ENCODE peak calls at places on chromosomes 1 and 21, in ten cellular contexts. One of them, this sample, is unnamed.

GRCh38 chr1:166905136-166905535 is 29.1 kb upstream of the TADA1 start:
- DNase-seq in AG04450: no peak
- DNase-seq in aorta: no peak
- DNase-seq in thoracic aorta: no peak
- DNase-seq in substantia nigra: no peak
- DNase-seq in Karpas-422: no peak
- DNase-seq in left ventricle myocardium inferior: no peak
- DNase-seq in pancreas: no peak
- DNase-seq in tibial nerve: no peak
- DNase-seq in ovary: no peak
- DNase-seq in this sample: no peak

GRCh38 chr21:19529031-19529430 is 1125.4 kb upstream of the TMPRSS15 start:
- DNase-seq in pancreas: no peak
- DNase-seq in ovary: no peak
- DNase-seq in tibial nerve: no peak
- DNase-seq in left ventricle myocardium inferior: no peak
- DNase-seq in aorta: no peak
- DNase-seq in thoracic aorta: no peak
- DNase-seq in Karpas-422: no peak
- DNase-seq in AG04450: no peak
- DNase-seq in substantia nigra: no peak
- DNase-seq in this sample: no peak

GRCh38 chr1:196598902-196599301 is 9.3 kb downstream of the KCNT2 start:
- DNase-seq in thoracic aorta: no peak
- DNase-seq in Karpas-422: no peak
- DNase-seq in AG04450: no peak
- DNase-seq in substantia nigra: no peak
- DNase-seq in ovary: no peak
- DNase-seq in tibial nerve: no peak
- DNase-seq in aorta: no peak
- DNase-seq in pancreas: no peak
- DNase-seq in left ventricle myocardium inferior: no peak
- DNase-seq in this sample: no peak

GRCh38 chr1:76250317-76250716 is 175.8 kb downstream of the ST6GALNAC3 start:
- DNase-seq in left ventricle myocardium inferior: no peak
- DNase-seq in AG04450: no peak
- DNase-seq in substantia nigra: no peak
- DNase-seq in pancreas: no peak
- DNase-seq in Karpas-422: no peak
- DNase-seq in thoracic aorta: no peak
- DNase-seq in ovary: no peak
- DNase-seq in tibial nerve: no peak
- DNase-seq in aorta: no peak
- DNase-seq in this sample: no peak

GRCh38 chr1:181061891-181062777 is 26.4 kb upstream of the IER5 start:
- DNase-seq in pancreas: no peak
- DNase-seq in substantia nigra: no peak
- DNase-seq in Karpas-422: peak; percentile 72
- DNase-seq in tibial nerve: no peak
- DNase-seq in ovary: no peak
- DNase-seq in aorta: peak; percentile 67
- DNase-seq in thoracic aorta: no peak
- DNase-seq in left ventricle myocardium inferior: peak; percentile 26
- DNase-seq in AG04450: no peak
- DNase-seq in this sample: no peak

GRCh38 chr1:201721131-201722049 is 107.6 kb upstream of the IPO9 start:
- DNase-seq in aorta: no peak
- DNase-seq in substantia nigra: no peak
- DNase-seq in thoracic aorta: no peak
- DNase-seq in tibial nerve: no peak
- DNase-seq in pancreas: no peak
- DNase-seq in left ventricle myocardium inferior: no peak
- DNase-seq in ovary: no peak
- DNase-seq in AG04450: no peak
- DNase-seq in Karpas-422: no peak
- DNase-seq in this sample: no peak

GRCh38 chr1:25568834-25569598 is 25.6 kb downstream of the LDLRAP1 start:
- DNase-seq in thoracic aorta: peak; percentile 46
- DNase-seq in ovary: peak; percentile 43
- DNase-seq in tibial nerve: no peak
- DNase-seq in left ventricle myocardium inferior: no peak
- DNase-seq in substantia nigra: peak; percentile 67
- DNase-seq in aorta: no peak
- DNase-seq in pancreas: no peak
- DNase-seq in AG04450: peak; percentile 33
- DNase-seq in Karpas-422: no peak
- DNase-seq in this sample: no peak

GRCh38 chr1:21232044-21232443 is 55.3 kb upstream of the EIF4G3 start:
- DNase-seq in tibial nerve: no peak
- DNase-seq in substantia nigra: peak; percentile 50
- DNase-seq in left ventricle myocardium inferior: no peak
- DNase-seq in AG04450: no peak
- DNase-seq in ovary: peak; percentile 40
- DNase-seq in thoracic aorta: no peak
- DNase-seq in pancreas: no peak
- DNase-seq in Karpas-422: peak; percentile 71
- DNase-seq in aorta: no peak
- DNase-seq in this sample: no peak

GRCh38 chr21:46454634-46455390 is 3.9 kb upstream of the DIP2A start:
- DNase-seq in pancreas: no peak
- DNase-seq in tibial nerve: no peak
- DNase-seq in thoracic aorta: no peak
- DNase-seq in Karpas-422: no peak
- DNase-seq in ovary: no peak
- DNase-seq in left ventricle myocardium inferior: no peak
- DNase-seq in aorta: no peak
- DNase-seq in AG04450: no peak
- DNase-seq in substantia nigra: peak; percentile 32
- DNase-seq in this sample: no peak

GRCh38 chr1:167488786-167489185 is 29.5 kb downstream of the CD247 start:
- DNase-seq in AG04450: no peak
- DNase-seq in substantia nigra: no peak
- DNase-seq in Karpas-422: no peak
- DNase-seq in thoracic aorta: no peak
- DNase-seq in ovary: no peak
- DNase-seq in tibial nerve: no peak
- DNase-seq in pancreas: no peak
- DNase-seq in aorta: no peak
- DNase-seq in left ventricle myocardium inferior: no peak
- DNase-seq in this sample: no peak

GRCh38 chr1:116002781-116003455 is 26.6 kb downstream of the SLC22A15 start:
- DNase-seq in left ventricle myocardium inferior: no peak
- DNase-seq in tibial nerve: no peak
- DNase-seq in AG04450: no peak
- DNase-seq in pancreas: peak; percentile 48
- DNase-seq in Karpas-422: no peak
- DNase-seq in substantia nigra: peak; percentile 28
- DNase-seq in ovary: no peak
- DNase-seq in aorta: no peak
- DNase-seq in thoracic aorta: no peak
- DNase-seq in this sample: no peak

GRCh38 chr1:184272178-184272866 is 114.5 kb upstream of the C1orf21 start:
- DNase-seq in pancreas: no peak
- DNase-seq in ovary: no peak
- DNase-seq in tibial nerve: no peak
- DNase-seq in aorta: no peak
- DNase-seq in substantia nigra: no peak
- DNase-seq in thoracic aorta: no peak
- DNase-seq in left ventricle myocardium inferior: no peak
- DNase-seq in Karpas-422: no peak
- DNase-seq in AG04450: no peak
- DNase-seq in this sample: no peak

GRCh38 chr1:26686795-26687194 is 9.0 kb upstream of the ARID1A start:
- DNase-seq in left ventricle myocardium inferior: no peak
- DNase-seq in tibial nerve: no peak
- DNase-seq in substantia nigra: no peak
- DNase-seq in Karpas-422: no peak
- DNase-seq in pancreas: no peak
- DNase-seq in thoracic aorta: no peak
- DNase-seq in ovary: no peak
- DNase-seq in aorta: no peak
- DNase-seq in AG04450: no peak
- DNase-seq in this sample: no peak

GRCh38 chr1:175192111-175192629 is 406 bp downstream of the KIAA0040 start:
- DNase-seq in tibial nerve: peak; percentile 37
- DNase-seq in pancreas: peak; percentile 85
- DNase-seq in aorta: peak; percentile 76
- DNase-seq in thoracic aorta: no peak
- DNase-seq in AG04450: no peak
- DNase-seq in left ventricle myocardium inferior: peak; percentile 67
- DNase-seq in ovary: peak; percentile 56
- DNase-seq in substantia nigra: peak; percentile 67
- DNase-seq in Karpas-422: peak; percentile 74
- DNase-seq in this sample: no peak

DNA sequence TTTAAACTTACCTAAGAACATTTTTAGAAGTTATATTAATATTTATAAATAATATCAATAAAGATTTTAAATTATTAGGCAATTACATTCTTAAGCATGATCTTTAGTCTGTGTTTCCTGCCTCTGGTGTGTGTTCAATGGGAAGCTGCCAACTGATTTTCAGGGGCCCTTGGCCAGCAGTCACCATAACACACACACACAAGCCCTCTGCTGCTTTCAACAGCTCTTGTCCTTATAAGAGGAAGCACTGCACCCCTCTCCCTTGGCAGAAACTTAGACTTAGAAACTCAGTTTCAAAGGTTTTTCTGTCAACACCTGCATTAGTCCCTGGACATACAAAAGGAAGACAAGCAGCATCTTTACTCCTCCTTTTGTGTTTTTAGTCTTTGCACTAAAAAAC is 81.4 kb downstream of the VAV3 start:
- DNase-seq in Karpas-422: no peak
- DNase-seq in AG04450: no peak
- DNase-seq in pancreas: no peak
- DNase-seq in thoracic aorta: no peak
- DNase-seq in aorta: no peak
- DNase-seq in tibial nerve: no peak
- DNase-seq in ovary: no peak
- DNase-seq in substantia nigra: no peak
- DNase-seq in left ventricle myocardium inferior: no peak
- DNase-seq in this sample: no peak
- H3K27ac ChIP-seq in Karpas-422: no peak overlapping the region
- H3K27ac ChIP-seq in AG04450: no peak overlapping the region
- H3K27ac ChIP-seq in pancreas: no peak overlapping the region
- H3K27ac ChIP-seq in thoracic aorta: no peak overlapping the region
- H3K27ac ChIP-seq in aorta: no peak overlapping the region
- H3K27ac ChIP-seq in tibial nerve: no peak overlapping the region
- H3K27ac ChIP-seq in ovary: no peak overlapping the region
- H3K27ac ChIP-seq in substantia nigra: no peak overlapping the region
- H3K27ac ChIP-seq in left ventricle myocardium inferior: no peak overlapping the region
- H3K27ac ChIP-seq in this sample: no peak overlapping the region

DNA sequence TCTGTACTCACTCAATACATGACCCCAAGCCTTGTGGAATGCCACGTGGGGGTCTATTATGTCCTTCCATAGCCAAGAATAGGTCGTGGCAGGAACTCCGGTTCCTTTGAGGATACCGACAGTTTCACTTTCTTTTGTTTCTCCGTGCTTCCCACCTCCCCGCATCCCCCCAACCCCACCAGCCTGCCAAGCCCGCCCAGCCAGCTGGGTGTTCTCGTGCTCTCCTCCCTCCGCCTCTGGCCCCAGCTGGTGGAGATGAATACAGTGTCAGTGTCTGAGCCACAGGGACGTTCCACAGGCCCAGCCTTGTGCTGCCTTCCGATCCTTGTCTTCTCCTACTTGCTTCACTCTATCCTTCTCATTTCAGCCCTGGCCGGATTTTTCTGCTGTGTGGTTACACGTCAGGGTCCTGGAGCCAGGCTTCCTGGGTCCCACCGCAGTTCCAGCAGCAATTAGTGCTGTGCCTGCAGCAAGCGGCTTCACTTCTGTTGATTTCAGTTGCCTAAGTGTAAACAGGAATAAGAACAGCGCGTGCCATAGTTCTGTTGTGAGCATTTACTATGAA is 4.1 kb upstream of the AGTRAP start:
- DNase-seq in aorta: peak; percentile 80
- DNase-seq in Karpas-422: no peak
- DNase-seq in AG04450: peak; percentile 37
- DNase-seq in pancreas: no peak
- DNase-seq in tibial nerve: peak; percentile 71
- DNase-seq in ovary: peak; percentile 86
- DNase-seq in substantia nigra: peak; percentile 52
- DNase-seq in left ventricle myocardium inferior: peak; percentile 81
- DNase-seq in thoracic aorta: no peak
- DNase-seq in this sample: peak; percentile 83
- H3K27ac ChIP-seq in aorta: no peak overlapping the region
- H3K27ac ChIP-seq in Karpas-422: no peak overlapping the region
- H3K27ac ChIP-seq in AG04450: peak overlapping the region; percentile 86
- H3K27ac ChIP-seq in pancreas: no peak overlapping the region
- H3K27ac ChIP-seq in tibial nerve: peak overlapping the region; percentile 80
- H3K27ac ChIP-seq in ovary: peak overlapping the region; percentile 49
- H3K27ac ChIP-seq in substantia nigra: peak overlapping the region; percentile 99
- H3K27ac ChIP-seq in left ventricle myocardium inferior: peak overlapping the region; percentile 85
- H3K27ac ChIP-seq in thoracic aorta: no peak overlapping the region
- H3K27ac ChIP-seq in this sample: peak overlapping the region; percentile 99

GRCh38 chr1:228402638-228403025 is 4.0 kb downstream of the TRIM11 start:
- DNase-seq in AG04450: no peak
- DNase-seq in left ventricle myocardium inferior: no peak
- DNase-seq in pancreas: no peak
- DNase-seq in thoracic aorta: no peak
- DNase-seq in Karpas-422: no peak
- DNase-seq in tibial nerve: no peak
- DNase-seq in ovary: no peak
- DNase-seq in aorta: no peak
- DNase-seq in substantia nigra: no peak
- DNase-seq in this sample: no peak
- H3K27ac ChIP-seq in AG04450: peak overlapping the region; percentile 11
- H3K27ac ChIP-seq in left ventricle myocardium inferior: no peak overlapping the region
- H3K27ac ChIP-seq in pancreas: no peak overlapping the region
- H3K27ac ChIP-seq in thoracic aorta: no peak overlapping the region
- H3K27ac ChIP-seq in Karpas-422: no peak overlapping the region
- H3K27ac ChIP-seq in tibial nerve: no peak overlapping the region
- H3K27ac ChIP-seq in ovary: no peak overlapping the region
- H3K27ac ChIP-seq in aorta: no peak overlapping the region
- H3K27ac ChIP-seq in substantia nigra: no peak overlapping the region
- H3K27ac ChIP-seq in this sample: no peak overlapping the region

GRCh38 chr1:223724376-223724775 is 12.0 kb downstream of the CAPN2 start:
- DNase-seq in AG04450: no peak
- DNase-seq in tibial nerve: no peak
- DNase-seq in ovary: no peak
- DNase-seq in Karpas-422: no peak
- DNase-seq in aorta: no peak
- DNase-seq in pancreas: no peak
- DNase-seq in left ventricle myocardium inferior: no peak
- DNase-seq in substantia nigra: no peak
- DNase-seq in thoracic aorta: no peak
- DNase-seq in this sample: no peak
- H3K27ac ChIP-seq in AG04450: peak overlapping the region; percentile 77
- H3K27ac ChIP-seq in tibial nerve: no peak overlapping the region
- H3K27ac ChIP-seq in ovary: peak overlapping the region; percentile 17
- H3K27ac ChIP-seq in Karpas-422: no peak overlapping the region
- H3K27ac ChIP-seq in aorta: no peak overlapping the region
- H3K27ac ChIP-seq in pancreas: no peak overlapping the region
- H3K27ac ChIP-seq in left ventricle myocardium inferior: peak overlapping the region; percentile 41
- H3K27ac ChIP-seq in substantia nigra: no peak overlapping the region
- H3K27ac ChIP-seq in thoracic aorta: no peak overlapping the region
- H3K27ac ChIP-seq in this sample: no peak overlapping the region

This sample was measured in caudate nucleus.